ENCODE peak calls at places on chromosomes 2 and 18, in seven cellular contexts. J, M, L, K, O, G and N are unnamed samples.

GRCh38 chr2:223053431-223054192 is 1.6 kb downstream of the KCNE4 start:
- DNase-seq in G (peak; percentile 5), L (no peak), M (no peak), J (no peak), K (no peak), O (no peak), N (no peak)

GRCh38 chr2:199985625-199986207 is 30.3 kb downstream of the MAIP1 start:
- DNase-seq in M (peak; percentile 67), J (peak; percentile 81), G (peak; percentile 70), L (peak; percentile 81), K (peak; percentile 31), O (peak; percentile 55), N (peak; percentile 44)

GRCh38 chr18:49238433-49239042 is 221.9 kb downstream of the DYM start:
- DNase-seq in J (peak; percentile 13), K (no peak), O (no peak), M (no peak), L (peak; percentile 23), G (peak; percentile 37), N (no peak)

GRCh38 chr18:59697236-59697932 is at the start of gene CCBE1:
- DNase-seq in M (peak; percentile 77), O (peak; percentile 80), G (no peak), L (peak; percentile 67), J (peak; percentile 29), K (peak; percentile 43), N (peak; percentile 60)

GRCh38 chr2:206084468-206084869 is 1.5 kb downstream of the INO80D start:
- DNase-seq in J (peak; percentile 73), O (peak; percentile 80), M (peak; percentile 75), G (peak; percentile 37), K (peak; percentile 78), L (peak; percentile 67), N (peak; percentile 53)

GRCh38 chr2:184041077-184041476 is 557.3 kb upstream of the ZNF804A start:
- DNase-seq in L (no peak), G (no peak), O (no peak), K (no peak), M (no peak), J (no peak), N (no peak)

GRCh38 chr18:56910967-56911366 is 235.9 kb upstream of the BOD1L2 start:
- DNase-seq in O (no peak), J (no peak), K (no peak), M (no peak), G (no peak), L (no peak), N (no peak)

GRCh38 chr2:232779935-232780334 is 3.6 kb upstream of the KCNJ13 start:
- DNase-seq in J (no peak), M (no peak), L (no peak), G (no peak), O (no peak), K (peak; percentile 34), N (no peak)

DNA sequence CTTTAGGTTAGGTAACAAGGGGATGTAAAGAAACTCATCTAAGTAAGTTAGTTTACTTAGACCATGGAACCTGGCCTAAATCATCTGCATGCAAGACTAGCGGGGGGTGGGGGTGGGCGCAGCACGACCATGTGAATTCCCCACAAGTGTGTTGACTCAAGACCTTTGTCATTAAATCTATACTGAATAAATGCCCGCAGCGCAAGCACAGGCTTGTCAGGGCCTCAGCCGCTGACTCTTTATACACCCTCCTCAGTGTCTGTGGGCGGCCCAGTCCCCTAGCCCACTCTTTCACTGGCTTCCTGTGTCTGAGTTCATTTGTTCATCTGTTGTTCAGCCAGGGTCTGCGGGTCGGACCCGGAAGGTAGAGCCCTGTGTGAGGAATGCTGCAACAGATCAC is 17.8 kb downstream of the MAP3K2 start:
- DNase-seq in J (no peak), M (no peak), K (no peak), O (no peak), L (no peak), G (no peak), N (no peak)
- H3K9me3 ChIP-seq in J (no peaks in the 10 kb centered on the region), M (peaks cover 14% of the 10 kb centered on the region), K (no peaks in the 10 kb centered on the region), O (peaks cover 3% of the 10 kb centered on the region), L (no peaks in the 10 kb centered on the region), G (peaks cover 32% of the 10 kb centered on the region), N (peaks cover 32% of the 10 kb centered on the region)

GRCh38 chr2:202633470-202633869 is 1.3 kb upstream of the FAM117B start:
- DNase-seq in G (no peak), K (no peak), M (peak; percentile 28), L (no peak), O (no peak), J (no peak), N (no peak)
- TF ChIP-seq CTCF in G (no peak), K (no peak), M (no peak), L (no peak), O (no peak), J (no peak), N (no peak)

DNA sequence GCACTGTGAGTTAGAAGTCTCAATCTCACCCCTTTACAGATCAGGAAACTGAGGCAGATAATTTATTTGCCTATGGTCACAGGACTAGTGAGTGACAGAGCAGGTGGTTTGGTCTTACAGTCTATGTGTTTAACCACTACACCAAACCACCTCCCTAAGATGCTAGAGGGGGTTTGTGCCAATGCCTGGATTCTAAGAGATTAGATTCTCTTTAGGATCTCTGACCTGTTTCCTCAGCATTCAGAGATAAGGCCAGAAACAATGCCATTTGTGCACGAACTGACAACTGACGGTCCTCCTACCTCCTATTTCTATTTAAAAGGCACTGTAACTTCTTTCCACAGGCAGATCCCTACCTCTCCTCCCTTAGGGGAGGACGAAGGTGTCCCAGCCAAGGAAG is 2.3 kb upstream of the SLC20A1 start:
- DNase-seq in K (no peak), M (no peak), G (no peak), O (no peak), L (no peak), J (no peak), N (no peak)
- H3K4me1 ChIP-seq in K (peaks cover 4% of the 10 kb centered on the region), M (peaks cover 67% of the 10 kb centered on the region), G (peaks cover 30% of the 10 kb centered on the region), O (peaks cover 30% of the 10 kb centered on the region), L (peaks cover 4% of the 10 kb centered on the region), J (peaks cover 53% of the 10 kb centered on the region), N (peaks cover 52% of the 10 kb centered on the region)

GRCh38 chr2:4533806-4534205 is 830.4 kb downstream of the DCDC2C start:
- DNase-seq in O (no peak), L (no peak), K (peak; percentile 19), G (no peak), J (no peak), M (no peak), N (no peak)

DNA sequence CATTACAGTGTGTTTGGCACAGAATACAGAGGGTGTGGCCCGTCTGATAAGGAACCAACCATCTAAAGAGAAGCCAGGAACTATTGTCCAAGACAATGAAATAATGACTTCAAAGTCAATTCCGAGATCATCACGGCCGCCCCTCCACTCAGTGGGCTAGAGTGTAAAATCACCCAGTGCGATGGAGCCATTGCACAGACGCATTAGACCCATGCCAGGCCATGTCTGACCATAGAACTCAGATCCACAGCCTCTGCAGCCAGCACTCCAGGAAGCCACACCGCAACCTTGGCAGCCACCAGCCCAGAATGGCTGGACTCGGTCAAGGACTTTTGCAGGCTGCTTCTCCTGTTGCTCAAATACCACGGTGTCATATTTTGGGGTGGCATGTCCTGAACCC is 835.7 kb downstream of the DCDC2C start:
- DNase-seq in L (no peak), G (no peak), K (no peak), M (no peak), J (no peak), O (no peak), N (no peak)
- H3K9me3 ChIP-seq in L (no peaks in the 10 kb centered on the region), G (no peaks in the 10 kb centered on the region), K (no peaks in the 10 kb centered on the region), M (no peaks in the 10 kb centered on the region), J (no peaks in the 10 kb centered on the region), O (no peaks in the 10 kb centered on the region), N (peaks cover 11% of the 10 kb centered on the region)

DNA sequence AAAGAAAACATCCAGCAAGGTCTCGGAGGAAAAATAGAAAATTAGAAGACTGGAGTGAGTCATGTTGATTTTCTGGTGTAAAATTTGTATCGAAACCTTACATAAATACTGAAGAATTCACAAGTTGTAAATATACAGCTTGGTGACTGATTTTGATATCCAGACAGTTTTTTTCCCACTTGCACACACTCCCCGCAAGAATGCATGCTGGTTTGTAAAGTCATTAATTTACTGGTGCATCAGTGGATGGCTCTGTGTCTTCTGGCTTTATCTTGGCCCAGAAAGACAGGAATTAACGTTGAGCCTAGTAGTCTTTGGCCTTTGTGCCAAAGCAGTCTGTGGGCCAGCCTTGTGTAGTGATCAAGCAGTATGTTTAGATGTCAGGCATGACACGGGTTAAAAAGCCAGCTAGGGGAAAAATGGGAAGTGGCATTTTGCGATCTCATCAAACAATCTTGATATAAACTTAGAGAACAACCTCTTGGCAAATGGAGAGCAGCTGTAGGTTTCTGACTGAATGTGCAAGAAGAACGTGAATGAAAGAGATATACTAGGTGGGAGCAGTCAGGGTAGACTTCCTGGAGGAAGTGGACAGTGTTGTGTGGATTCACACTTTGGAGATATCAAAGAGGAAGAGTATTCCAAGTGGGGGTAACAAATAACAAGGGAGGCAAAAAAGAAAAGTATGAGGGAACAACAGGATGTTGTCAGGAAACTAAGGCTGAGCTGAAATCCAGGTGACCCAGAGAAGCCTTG is 22.7 kb upstream of the CASP8 start:
- DNase-seq in O (no peak), M (no peak), J (no peak), L (no peak), K (no peak), G (no peak), N (no peak)
- TF ChIP-seq CTCF in O (no peak), M (no peak), J (no peak), L (no peak), K (no peak), G (no peak), N (no peak)

GRCh38 chr2:218320704-218321336 is 28.5 kb upstream of the TMBIM1 start:
- DNase-seq in J (no peak), L (no peak), G (no peak), M (no peak), K (no peak), O (no peak), N (no peak)

GRCh38 chr2:218322756-218323525 is 30.6 kb upstream of the TMBIM1 start:
- DNase-seq in G (peak; percentile 69), M (peak; percentile 82), J (peak; percentile 46), K (peak; percentile 52), L (peak; percentile 88), O (peak; percentile 79), N (peak; percentile 69)

GRCh38 chr2:218326315-218326714 is 30.3 kb upstream of the CATIP start:
- DNase-seq in O (no peak), M (no peak), J (no peak), L (no peak), K (no peak), G (no peak), N (no peak)

GRCh38 chr2:218325566-218326160 is 31.0 kb upstream of the CATIP start:
- DNase-seq in K (no peak), L (peak; percentile 69), M (no peak), J (no peak), G (no peak), O (no peak), N (no peak)

DNA sequence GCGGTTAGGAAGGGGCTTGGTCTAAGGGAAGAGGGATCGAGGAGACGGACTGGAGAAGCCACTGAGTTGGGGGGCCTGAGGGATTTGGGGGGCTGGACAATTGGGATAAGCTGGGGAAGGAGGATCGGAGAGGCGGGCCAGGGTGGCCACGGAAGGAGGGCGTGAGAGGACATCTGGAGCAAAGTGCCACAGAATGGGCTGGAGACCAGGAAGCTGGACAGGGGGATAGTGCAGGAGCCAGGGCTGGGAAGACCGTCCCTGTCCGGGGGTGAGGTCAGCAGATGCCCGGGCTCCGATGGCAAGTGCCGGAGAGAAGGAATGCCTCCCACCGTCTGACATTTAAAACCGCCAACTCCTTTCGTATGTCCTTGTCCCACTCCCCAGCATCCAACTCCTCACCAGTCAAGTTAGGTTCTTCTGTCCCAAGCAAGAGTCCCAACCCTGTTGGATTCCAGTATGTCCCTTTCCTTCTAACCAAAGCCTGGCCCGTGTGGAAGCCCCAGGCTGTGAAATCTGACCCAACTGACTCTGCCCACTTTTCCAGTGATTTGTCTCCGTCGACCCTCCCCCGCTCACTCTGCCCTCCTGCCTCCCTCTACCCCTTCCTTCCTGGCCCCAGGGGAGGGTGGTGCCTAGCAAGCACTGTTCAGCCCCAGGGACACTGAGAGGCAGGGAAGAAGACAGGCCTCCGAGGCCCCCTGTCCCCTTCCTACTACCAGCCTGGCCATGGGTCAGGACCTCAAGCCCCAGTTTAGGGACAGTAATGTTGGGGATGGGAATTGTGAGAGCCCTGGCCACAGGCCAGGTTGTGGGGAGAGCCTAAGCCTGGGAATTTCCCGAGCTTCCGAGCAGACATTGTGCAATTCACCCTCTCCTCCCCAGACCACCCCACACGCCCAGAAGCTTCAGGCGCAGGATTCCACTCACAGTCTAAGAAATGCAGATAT is 31.5 kb upstream of the TMBIM1 start:
- DNase-seq in J (no peak), K (peak; percentile 48), O (no peak), L (peak; percentile 66), G (no peak), M (peak; percentile 37), N (peak; percentile 30)
- H3K4me1 ChIP-seq in J (peaks cover 15% of the 10 kb centered on the region), K (peaks cover 16% of the 10 kb centered on the region), O (peaks cover 3% of the 10 kb centered on the region), L (peaks cover 27% of the 10 kb centered on the region), G (peaks cover 15% of the 10 kb centered on the region), M (peaks cover 78% of the 10 kb centered on the region), N (peaks cover 36% of the 10 kb centered on the region)